ENCODE peak calls at places on chromosome 3, in six cellular contexts. F, H, Q, P, Y and B are unnamed samples.
A peak's percentile ranks its signal among the peaks of the same experiment; 100 is the strongest.

GRCh38 chr3:54344601-54345216 is 222.4 kb downstream of the CACNA2D3 start:
- DNase-seq in F (no peak), H (no peak), Q (no peak), P (no peak), Y (no peak), B (no peak)

GRCh38 chr3:146148468-146148931 is 12.5 kb downstream of the PLOD2 start:
- DNase-seq in F (no peak), H (no peak), Q (no peak), P (no peak), Y (peak; percentile 66), B (no peak)

GRCh38 chr3:54696313-54696712 is 231.5 kb downstream of the LRTM1 start:
- DNase-seq in F (no peak), H (no peak), Q (no peak), P (no peak), Y (no peak), B (no peak)

GRCh38 chr3:110774496-110775265 is 296.9 kb upstream of the NECTIN3 start:
- DNase-seq in F (no peak), H (no peak), Q (no peak), P (no peak), Y (peak; percentile 55), B (no peak)

GRCh38 chr3:50170689-50171088 is 15.6 kb downstream of the SEMA3F start:
- DNase-seq in F (no peak), H (no peak), Q (no peak), P (no peak), Y (peak; percentile 88), B (no peak)

GRCh38 chr3:126987129-126987528 is 4.2 kb downstream of the PLXNA1 start:
- DNase-seq in F (no peak), H (no peak), Q (no peak), P (no peak), Y (no peak), B (no peak)

GRCh38 chr3:6041894-6042293 is 819.0 kb upstream of the GRM7 start:
- DNase-seq in F (no peak), H (no peak), Q (no peak), P (no peak), Y (no peak), B (no peak)

GRCh38 chr3:148998715-148999413 is 7.5 kb downstream of the GYG1 start:
- DNase-seq in F (no peak), H (no peak), Q (no peak), P (no peak), Y (no peak), B (no peak)

GRCh38 chr3:19645093-19645492 is 288.9 kb downstream of the EFHB start:
- DNase-seq in F (no peak), H (no peak), Q (no peak), P (no peak), Y (no peak), B (peak; percentile 13)

DNA sequence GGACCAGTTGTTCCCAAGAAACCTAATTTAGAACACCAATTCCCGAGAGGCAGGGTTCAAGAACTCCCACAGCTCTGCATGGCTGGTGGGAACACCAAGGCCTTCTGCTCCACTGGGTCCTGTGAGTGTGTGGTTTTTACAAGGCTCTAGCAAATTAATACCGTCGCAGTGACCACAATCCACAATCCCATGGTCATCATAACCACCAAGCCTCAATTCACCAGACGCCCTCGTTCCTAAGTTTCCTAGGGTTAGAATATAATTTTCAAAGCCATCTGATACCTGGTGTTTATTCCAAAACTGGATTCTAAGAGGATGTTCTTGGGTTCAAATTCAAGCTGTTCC is 114.9 kb upstream of the RPL32 start:
- DNase-seq in F (no peak), H (no peak), Q (no peak), P (no peak), Y (no peak), B (no peak)
- TF ChIP-seq CTCF in F (no peak), H (no peak), Q (no peak), P (no peak), Y (no peak), B (no peak)

GRCh38 chr3:63096248-63097058 is 181.7 kb upstream of the SYNPR start:
- DNase-seq in F (no peak), H (no peak), Q (no peak), P (no peak), Y (no peak), B (no peak)

GRCh38 chr3:63092545-63092944 is 185.6 kb upstream of the SYNPR start:
- DNase-seq in F (no peak), H (no peak), Q (no peak), P (no peak), Y (no peak), B (no peak)

DNA sequence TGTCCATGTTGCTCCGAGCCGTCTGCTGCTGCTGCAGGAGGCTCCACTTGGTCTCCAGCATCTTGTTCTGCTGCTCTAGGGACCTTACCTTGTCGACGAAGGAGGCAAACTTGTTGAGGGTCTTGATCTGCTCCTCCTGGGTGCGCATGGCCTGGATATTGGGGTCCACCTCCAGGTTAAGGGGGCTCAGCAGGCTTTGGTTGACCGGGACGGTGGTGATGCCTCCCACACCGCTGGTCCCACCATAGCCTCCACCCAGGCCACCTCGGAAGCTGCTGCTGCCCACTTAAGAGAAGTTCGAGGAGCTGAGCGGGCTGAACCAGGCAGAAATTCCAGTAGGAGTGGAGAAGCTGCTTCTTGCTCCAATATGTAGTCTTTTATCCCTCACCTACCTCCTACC is 180.7 kb upstream of the SYNPR start:
- DNase-seq in F (no peak), H (no peak), Q (no peak), P (no peak), Y (no peak), B (no peak)
- H3K4me3 ChIP-seq in F (no peak overlapping the region), H (no peak overlapping the region), Q (no peak overlapping the region), P (no peak overlapping the region), Y (no peak overlapping the region), B (no peak overlapping the region)

GRCh38 chr3:115380883-115381572 is 233.9 kb upstream of the ZBTB20 start:
- DNase-seq in F (no peak), H (no peak), Q (no peak), P (no peak), Y (no peak), B (no peak)
- TF ChIP-seq CTCF in F (peak; percentile 12), H (no peak), Q (no peak), P (no peak), Y (peak; percentile 11), B (peak; percentile 27)

GRCh38 chr3:43675593-43675992 is 15.1 kb upstream of the ABHD5 start:
- DNase-seq in F (no peak), H (no peak), Q (no peak), P (no peak), Y (no peak), B (no peak)
- H3K4me3 ChIP-seq in F (no peak overlapping the region), H (no peak overlapping the region), Q (no peak overlapping the region), P (no peak overlapping the region), Y (no peak overlapping the region), B (no peak overlapping the region)

DNA sequence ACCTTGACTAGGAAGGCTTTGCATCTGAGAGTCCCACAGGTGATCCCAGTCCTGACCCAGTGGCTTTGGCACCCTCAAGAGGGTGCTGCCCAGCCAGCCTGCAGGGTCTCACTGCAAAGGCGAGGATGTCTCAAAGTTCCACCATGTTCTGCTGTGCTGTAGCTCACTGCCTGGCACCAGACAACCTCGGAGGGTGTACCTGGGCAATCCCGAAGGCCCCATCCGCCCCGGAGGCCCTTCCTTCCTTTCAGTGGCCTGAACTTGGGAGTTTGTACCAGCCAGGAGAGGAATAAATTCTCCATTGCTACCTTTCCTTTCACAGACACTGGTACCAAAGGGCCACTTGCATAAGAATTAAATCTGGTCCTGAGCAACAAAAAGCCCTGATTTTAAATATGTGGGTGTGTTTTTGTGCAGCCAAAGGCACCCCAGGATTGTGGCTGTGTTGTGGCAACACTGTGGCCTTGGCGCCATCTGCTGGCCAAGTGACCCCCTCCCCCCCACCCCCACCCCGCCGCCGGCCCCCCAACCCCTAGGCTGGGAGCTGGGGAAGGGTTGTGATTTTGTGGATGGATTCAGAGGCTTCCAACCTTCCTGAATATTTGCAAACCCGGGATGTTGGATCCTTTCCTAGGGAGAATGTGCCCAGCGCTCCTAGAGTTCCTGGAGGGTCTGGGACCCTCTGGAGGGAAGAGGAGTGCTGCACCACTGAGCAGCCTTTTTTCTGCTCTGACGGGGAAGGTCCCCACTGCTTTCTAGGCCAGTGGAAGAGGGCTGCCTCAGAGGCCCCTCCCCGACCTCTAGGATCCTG is 9.7 kb upstream of the PTPN23 start:
- DNase-seq in F (no peak), H (no peak), Q (no peak), P (no peak), Y (no peak), B (no peak)
- TF ChIP-seq CTCF in F (peak; percentile 74), H (peak; percentile 53), Q (no peak), P (no peak), Y (peak; percentile 24), B (peak; percentile 57)

GRCh38 chr3:180870008-180870733 is 42.3 kb upstream of the FXR1 start:
- DNase-seq in F (no peak), H (no peak), Q (no peak), P (peak; percentile 68), Y (peak; percentile 70), B (no peak)
- H3K4me3 ChIP-seq in F (no peak overlapping the region), H (peak overlapping the region; percentile 19), Q (no peak overlapping the region), P (peak overlapping the region; percentile 33), Y (peak overlapping the region; percentile 46), B (no peak overlapping the region)

GRCh38 chr3:55770077-55770476 is 283.0 kb upstream of the WNT5A start:
- DNase-seq in F (no peak), H (no peak), Q (no peak), P (no peak), Y (no peak), B (no peak)
- TF ChIP-seq CTCF in F (no peak), H (no peak), Q (no peak), P (no peak), Y (no peak), B (no peak)

GRCh38 chr3:188270423-188270972 is 116.5 kb downstream of the LPP start:
- DNase-seq in F (no peak), H (no peak), Q (peak; percentile 87), P (no peak), Y (peak; percentile 95), B (no peak)
- H3K4me3 ChIP-seq in F (peak overlapping the region; percentile 10), H (no peak overlapping the region), Q (no peak overlapping the region), P (no peak overlapping the region), Y (no peak overlapping the region), B (no peak overlapping the region)

GRCh38 chr3:27720899-27721716 is 1.0 kb downstream of the EOMES start:
- DNase-seq in F (no peak), H (no peak), Q (no peak), P (no peak), Y (no peak), B (no peak)
- TF ChIP-seq CTCF in F (no peak), H (no peak), Q (no peak), P (no peak), Y (no peak), B (no peak)